ENCODE peak calls at places on chromosomes 1 and 21, in eight cellular contexts. O is esophagus squamous epithelium; A is adrenal gland; M is naive thymus-derived CD4-positive, alpha-beta T cell; F is PC-9; C is CD8-positive, alpha-beta T cell; Y is prostate gland; H is testis. P is an unnamed sample.

GRCh38 chr1:223765036-223765718 is 52.8 kb downstream of the CAPN2 start:
- DNase-seq in O (no peak), A (no peak), M (no peak), F (no peak), C (no peak), Y (no peak), H (peak; percentile 90), P (no peak)

GRCh38 chr1:54132485-54132884 is 20.3 kb downstream of the CDCP2 start:
- DNase-seq in O (no peak), A (no peak), M (no peak), F (no peak), C (no peak), Y (no peak), H (no peak), P (peak; percentile 28)

GRCh38 chr1:214524824-214525223 is 26.6 kb downstream of the PTPN14 start:
- DNase-seq in O (no peak), A (no peak), M (no peak), F (peak; percentile 61), C (no peak), Y (no peak), H (no peak), P (no peak)

GRCh38 chr1:48878191-48878940 is 101.7 kb upstream of the BEND5 start:
- DNase-seq in O (no peak), A (peak; percentile 63), M (no peak), F (peak; percentile 72), C (no peak), Y (peak; percentile 10), H (no peak), P (peak; percentile 87)

GRCh38 chr21:39003982-39004775 is 179.1 kb downstream of the PSMG1 start:
- DNase-seq in O (no peak), A (no peak), M (no peak), F (no peak), C (no peak), Y (no peak), H (peak; percentile 33), P (peak; percentile 67)

GRCh38 chr1:26696191-26696644 is 403 bp downstream of the ARID1A start:
- DNase-seq in O (no peak), A (no peak), M (peak; percentile 36), F (no peak), C (no peak), Y (no peak), H (no peak), P (no peak)

GRCh38 chr1:100927276-100927675 is 31.4 kb downstream of the SLC30A7 start:
- DNase-seq in O (no peak), A (no peak), M (no peak), F (no peak), C (peak; percentile 60), Y (no peak), H (no peak), P (no peak)

GRCh38 chr1:14826172-14826636 is 227.7 kb downstream of the KAZN start:
- DNase-seq in O (no peak), A (no peak), M (no peak), F (no peak), C (no peak), Y (no peak), H (no peak), P (peak; percentile 91)

GRCh38 chr1:94069649-94070285 is 51.2 kb downstream of the ABCA4 start:
- DNase-seq in O (no peak), A (no peak), M (no peak), F (no peak), C (no peak), Y (peak; percentile 62), H (no peak), P (no peak)

GRCh38 chr1:90591970-90592356 is 125.1 kb downstream of the BARHL2 start:
- DNase-seq in O (no peak), A (no peak), M (no peak), F (no peak), C (no peak), Y (no peak), H (no peak), P (no peak)

GRCh38 chr21:25834376-25834775 is 99.6 kb downstream of the GABPA start:
- DNase-seq in O (no peak), A (no peak), M (no peak), F (no peak), C (no peak), Y (no peak), H (no peak), P (no peak)

GRCh38 chr1:11533790-11534787 is 55.1 kb downstream of the DISP3 start:
- DNase-seq in O (no peak), A (no peak), M (no peak), F (no peak), C (no peak), Y (no peak), H (no peak), P (no peak)

GRCh38 chr1:181910905-181911304 is 150.6 kb downstream of the ZNF648 start:
- DNase-seq in O (no peak), A (no peak), M (no peak), F (no peak), C (no peak), Y (no peak), H (no peak), P (no peak)

GRCh38 chr21:35314896-35315582 is 265.9 kb upstream of the RUNX1 start:
- DNase-seq in O (no peak), A (no peak), M (no peak), F (no peak), C (no peak), Y (no peak), H (no peak), P (peak; percentile 78)

GRCh38 chr1:234605983-234606730 is 3.8 kb downstream of the IRF2BP2 start:
- DNase-seq in O (no peak), A (no peak), M (no peak), F (peak; percentile 63), C (peak; percentile 54), Y (no peak), H (no peak), P (no peak)

GRCh38 chr1:234604393-234604725 is 5.6 kb downstream of the IRF2BP2 start:
- DNase-seq in O (no peak), A (no peak), M (no peak), F (no peak), C (no peak), Y (no peak), H (no peak), P (no peak)

GRCh38 chr1:234604726-234605492 is 5.1 kb downstream of the IRF2BP2 start:
- DNase-seq in O (no peak), A (no peak), M (no peak), F (no peak), C (no peak), Y (no peak), H (no peak), P (peak; percentile 59)

GRCh38 chr1:234606731-234607090 is 3.3 kb downstream of the IRF2BP2 start:
- DNase-seq in O (no peak), A (no peak), M (no peak), F (no peak), C (no peak), Y (no peak), H (no peak), P (no peak)

GRCh38 chr1:234605493-234605982 is 4.4 kb downstream of the IRF2BP2 start:
- DNase-seq in O (no peak), A (no peak), M (no peak), F (no peak), C (no peak), Y (no peak), H (no peak), P (no peak)
- H3K36me3 ChIP-seq in O (peaks cover 6% of the 10 kb centered on the region), A (no peaks in the 10 kb centered on the region), M (peaks cover 5% of the 10 kb centered on the region), F (peaks cover 59% of the 10 kb centered on the region), C (peaks cover 14% of the 10 kb centered on the region), Y (no peaks in the 10 kb centered on the region), H (no peaks in the 10 kb centered on the region), P (peaks cover 27% of the 10 kb centered on the region)

GRCh38 chr1:45568421-45568820 is 15.4 kb upstream of the NASP start:
- DNase-seq in O (no peak), A (no peak), M (no peak), F (no peak), C (no peak), Y (peak; percentile 76), H (no peak), P (no peak)
- H3K27ac ChIP-seq in O (no peak overlapping the region), A (no peak overlapping the region), M (no peak overlapping the region), F (no peak overlapping the region), C (no peak overlapping the region), Y (peak overlapping the region; percentile 31), H (no peak overlapping the region), P (peak overlapping the region; percentile 9)

GRCh38 chr21:44973598-44973997 is 33.8 kb downstream of the SLX9 start:
- DNase-seq in O (no peak), A (no peak), M (no peak), F (no peak), C (no peak), Y (no peak), H (no peak), P (no peak)
- H3K4me1 ChIP-seq in O (peaks cover 6% of the 10 kb centered on the region), A (peaks cover 16% of the 10 kb centered on the region), M (no peaks in the 10 kb centered on the region), F (no peaks in the 10 kb centered on the region), C (peaks cover 16% of the 10 kb centered on the region), Y (no peaks in the 10 kb centered on the region), H (no peaks in the 10 kb centered on the region), P (peaks cover 10% of the 10 kb centered on the region)

GRCh38 chr1:16434007-16434406 is 3.2 kb downstream of the SPATA21 start:
- DNase-seq in O (no peak), A (no peak), M (no peak), F (no peak), C (no peak), Y (no peak), H (no peak), P (no peak)
- H3K36me3 ChIP-seq in O (no peaks in the 10 kb centered on the region), A (no peaks in the 10 kb centered on the region), M (no peaks in the 10 kb centered on the region), F (no peaks in the 10 kb centered on the region), C (no peaks in the 10 kb centered on the region), Y (no peaks in the 10 kb centered on the region), H (no peaks in the 10 kb centered on the region), P (no peaks in the 10 kb centered on the region)

P was measured in cardiac muscle cell.